ENCODE peak calls at places on chromosome 6, in four cellular contexts. T is GM23248, W is H9, P is OCI-LY7. B is an unnamed sample.

GRCh38 chr6:97969065-97969464 is 686.0 kb upstream of the MMS22L start:
- DNase-seq in T (no peak), W (no peak), P (no peak), B (no peak)

GRCh38 chr6:14721103-14721758 is 524.6 kb upstream of the JARID2 start:
- DNase-seq in T (peak; percentile 53), W (no peak), P (peak; percentile 40), B (no peak)

GRCh38 chr6:37691904-37692806 is 5.5 kb downstream of the MDGA1 start:
- DNase-seq in T (peak; percentile 74), W (peak; percentile 89), P (peak; percentile 73), B (peak; percentile 92)

GRCh38 chr6:79646006-79646405 is 14.9 kb downstream of the SH3BGRL2 start:
- DNase-seq in T (no peak), W (peak; percentile 41), P (peak; percentile 6), B (no peak)

GRCh38 chr6:56802570-56802969 is 152.3 kb upstream of the BEND6 start:
- DNase-seq in T (peak; percentile 46), W (no peak), P (no peak), B (no peak)

GRCh38 chr6:128079026-128079425 is 178.2 kb upstream of the THEMIS start:
- DNase-seq in T (peak; percentile 27), W (no peak), P (no peak), B (no peak)

GRCh38 chr6:7615611-7616383 is 25.8 kb downstream of the SNRNP48 start:
- DNase-seq in T (peak; percentile 75), W (peak; percentile 55), P (peak; percentile 66), B (peak; percentile 60)

GRCh38 chr6:101083533-101084172 is 202.5 kb upstream of the ASCC3 start:
- DNase-seq in T (peak; percentile 80), W (no peak), P (no peak), B (no peak)

GRCh38 chr6:154356690-154357089 is at the start of gene IPCEF1:
- DNase-seq in T (no peak), W (no peak), P (peak; percentile 7), B (no peak)

GRCh38 chr6:143744593-143745151 is 66.9 kb downstream of the PHACTR2 start:
- DNase-seq in T (no peak), W (no peak), P (no peak), B (no peak)

GRCh38 chr6:21019614-21020013 is 485.4 kb downstream of the CDKAL1 start:
- DNase-seq in T (peak; percentile 17), W (no peak), P (no peak), B (no peak)

GRCh38 chr6:144931172-144932035 is 646.3 kb downstream of the UTRN start:
- DNase-seq in T (peak; percentile 66), W (peak; percentile 39), P (peak; percentile 14), B (peak; percentile 54)

DNA sequence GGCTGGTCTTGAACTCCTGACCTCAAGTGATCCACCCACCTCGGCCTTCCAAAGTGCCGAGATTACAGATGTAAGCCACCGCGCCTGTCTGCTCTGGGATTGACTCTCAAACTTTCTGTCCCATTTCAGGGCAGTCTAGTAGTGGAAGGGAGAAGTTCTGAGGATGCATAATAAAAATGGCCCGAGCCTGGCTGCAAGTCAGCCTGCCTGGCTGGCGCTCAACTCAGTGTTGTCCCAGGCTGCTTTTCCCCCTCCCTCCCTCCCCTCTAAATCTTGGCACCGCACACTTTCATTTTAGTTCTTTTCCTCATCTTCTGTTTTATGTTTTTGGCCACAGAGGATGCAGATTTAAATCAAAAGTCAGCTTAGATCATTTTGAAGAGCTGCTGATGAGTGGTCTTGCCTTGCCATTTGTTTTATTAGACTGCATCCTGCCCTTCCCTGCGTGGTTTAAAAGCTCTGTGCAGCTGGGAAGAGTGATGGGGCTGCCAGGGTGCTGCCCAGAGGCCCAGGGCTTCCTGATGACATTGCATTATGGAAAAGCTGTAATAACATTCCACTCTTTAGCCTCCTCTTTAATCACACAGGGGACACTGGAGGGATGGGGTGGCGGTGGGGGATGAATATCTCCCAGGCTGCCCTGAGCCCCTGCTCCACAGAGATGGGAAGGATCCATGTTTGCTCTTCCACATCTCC is 6.5 kb upstream of the UQCC2 start:
- DNase-seq in T (peak; percentile 22), W (no peak), P (no peak), B (no peak)
- H3K27ac ChIP-seq in T (no peak overlapping the region), W (no peak overlapping the region), P (no peak overlapping the region), B (no peak overlapping the region)

GRCh38 chr6:113496157-113496556 is 361.0 kb upstream of the MARCKS start:
- DNase-seq in T (no peak), W (no peak), P (no peak), B (no peak)

GRCh38 chr6:113495521-113495920 is 361.6 kb upstream of the MARCKS start:
- DNase-seq in T (peak; percentile 87), W (no peak), P (no peak), B (no peak)

GRCh38 chr6:113490356-113490755 is 366.8 kb upstream of the MARCKS start:
- DNase-seq in T (peak; percentile 9), W (no peak), P (no peak), B (no peak)

GRCh38 chr6:113489946-113490345 is 367.2 kb upstream of the MARCKS start:
- DNase-seq in T (peak; percentile 7), W (no peak), P (no peak), B (no peak)

GRCh38 chr6:113493991-113494390 is 363.2 kb upstream of the MARCKS start:
- DNase-seq in T (no peak), W (no peak), P (no peak), B (no peak)
- H3K27ac ChIP-seq in T (no peak overlapping the region), W (no peak overlapping the region), P (no peak overlapping the region), B (no peak overlapping the region)

GRCh38 chr6:44738652-44739141 is 351.2 kb downstream of the CDC5L start:
- DNase-seq in T (peak; percentile 83), W (no peak), P (no peak), B (no peak)
- H3K27ac ChIP-seq in T (no peak overlapping the region), W (no peak overlapping the region), P (no peak overlapping the region), B (no peak overlapping the region)

DNA sequence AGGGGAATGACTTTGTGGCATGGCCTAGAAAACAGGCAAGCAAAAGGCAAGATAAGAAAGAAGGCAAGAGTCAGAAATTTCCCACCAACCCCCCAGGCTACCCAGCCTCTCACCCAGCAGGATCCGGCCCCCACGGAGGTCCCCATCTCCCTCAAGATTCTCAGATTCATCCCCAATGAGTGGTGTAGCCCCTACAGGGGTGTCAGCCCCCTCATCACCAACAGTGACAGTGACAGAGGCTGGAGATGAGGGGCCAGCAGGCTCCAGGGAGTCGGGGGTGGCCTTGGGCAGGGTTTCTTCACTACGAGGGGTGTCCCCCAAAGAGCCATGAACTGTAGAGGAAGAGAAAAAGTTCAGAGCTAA is 1.0 kb downstream of the EHMT2 start:
- DNase-seq in T (no peak), W (no peak), P (no peak), B (no peak)
- H3K27ac ChIP-seq in T (no peak overlapping the region), W (no peak overlapping the region), P (peak overlapping the region; percentile 36), B (peak overlapping the region; percentile 87)

GRCh38 chr6:139962663-139963314 is 588.3 kb upstream of the CITED2 start:
- DNase-seq in T (no peak), W (no peak), P (no peak), B (no peak)
- H3K27ac ChIP-seq in T (no peak overlapping the region), W (no peak overlapping the region), P (no peak overlapping the region), B (no peak overlapping the region)

DNA sequence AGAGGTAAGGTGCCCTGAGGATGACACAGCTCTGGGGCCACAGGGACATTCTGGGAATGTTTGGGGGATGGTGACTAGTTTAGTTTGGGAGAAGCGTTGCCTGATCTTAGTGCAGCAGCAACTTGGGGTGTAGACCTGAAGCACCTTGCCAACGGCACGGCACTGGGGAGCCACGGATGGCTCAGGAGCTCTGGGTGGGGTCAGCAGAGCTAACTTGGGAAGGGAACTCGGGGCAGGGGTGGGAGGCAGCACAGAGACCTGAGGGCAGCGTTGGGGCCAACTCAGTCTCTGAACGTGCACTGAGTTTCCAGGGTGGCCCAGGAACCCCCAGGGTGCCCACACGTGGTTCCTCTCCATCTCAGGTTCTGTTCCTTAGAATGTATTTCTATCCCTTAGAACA is 14.9 kb downstream of the THBS2 start:
- DNase-seq in T (no peak), W (no peak), P (no peak), B (no peak)
- H3K27ac ChIP-seq in T (no peak overlapping the region), W (no peak overlapping the region), P (no peak overlapping the region), B (no peak overlapping the region)

B was measured in WERI-Rb-1.